ENCODE peak calls at places on chromosomes 7 and 10, in four cellular contexts. M is posterior cingulate gyrus, L is substantia nigra, H is GM03348. P is an unnamed sample.

GRCh38 chr10:131211146-131211545 is 100.4 kb downstream of the TCERG1L start:
- DNase-seq in M (peak), L (no peak), H (no peak), P (no peak)

GRCh38 chr7:28488061-28488791 is 75.9 kb downstream of the CREB5 start:
- DNase-seq in M (no peak), L (no peak), H (no peak), P (no peak)

GRCh38 chr10:35416628-35417625 is 80.6 kb downstream of the CCNY start:
- DNase-seq in M (no peak), L (no peak), H (no peak), P (no peak)

GRCh38 chr7:125563557-125563956 is 633.9 kb upstream of the POT1 start:
- DNase-seq in M (no peak), L (no peak), H (no peak), P (no peak)

GRCh38 chr7:101677421-101678137 is 48.5 kb upstream of the MYL10 start:
- DNase-seq in M (no peak), L (no peak), H (no peak), P (no peak)

GRCh38 chr10:114103286-114103685 is 59.6 kb downstream of the ADRB1 start:
- DNase-seq in M (no peak), L (peak), H (peak), P (peak)

GRCh38 chr10:71396714-71397339 is at the start of gene CDH23:
- DNase-seq in M (no peak), L (peak), H (no peak), P (no peak)

GRCh38 chr10:87850742-87851205 is 12.6 kb downstream of the KLLN start:
- DNase-seq in M (peak), L (peak), H (peak), P (peak)

GRCh38 chr10:101625821-101626412 is 37.8 kb downstream of the DPCD start:
- DNase-seq in M (no peak), L (peak), H (no peak), P (no peak)

GRCh38 chr7:157419030-157419293 is 82.2 kb downstream of the DNAJB6 start:
- DNase-seq in M (no peak), L (no peak), H (no peak), P (no peak)

GRCh38 chr7:104968648-104969047 is 45.4 kb upstream of the KMT2E start:
- DNase-seq in M (no peak), L (no peak), H (no peak), P (no peak)

GRCh38 chr10:70634011-70634410 is 31.5 kb upstream of the PRF1 start:
- DNase-seq in M (no peak), L (no peak), H (no peak), P (no peak)

GRCh38 chr10:133094286-133094685 is 6.6 kb downstream of the ADGRA1 start:
- DNase-seq in M (no peak), L (no peak), H (no peak), P (no peak)

GRCh38 chr7:22270371-22270770 is 86.6 kb downstream of the RAPGEF5 start:
- DNase-seq in M (no peak), L (no peak), H (no peak), P (no peak)

GRCh38 chr7:78649976-78650375 is 803.5 kb downstream of the MAGI2 start:
- DNase-seq in M (no peak), L (no peak), H (no peak), P (no peak)

GRCh38 chr10:44922021-44922420 is 10.9 kb downstream of the TMEM72 start:
- DNase-seq in M (no peak), L (no peak), H (no peak), P (no peak)

GRCh38 chr10:43868952-43869351 is 220.3 kb upstream of the ZNF32 start:
- DNase-seq in M (no peak), L (no peak), H (no peak), P (no peak)

GRCh38 chr7:78530351-78530750 is 731.8 kb downstream of the PHTF2 start:
- DNase-seq in M (no peak), L (no peak), H (peak), P (peak)

GRCh38 chr10:44960098-44960480 is 487 bp downstream of the RASSF4 start:
- DNase-seq in M (peak), L (no peak), H (no peak), P (no peak)

GRCh38 chr7:121016976-121017375 is 28.5 kb downstream of the CPED1 start:
- DNase-seq in M (no peak), L (no peak), H (no peak), P (peak)

GRCh38 chr10:127948791-127949190 is 41.9 kb downstream of the PTPRE start:
- DNase-seq in M (no peak), L (no peak), H (no peak), P (no peak)

GRCh38 chr7:127504715-127505114 is 80.7 kb downstream of the GCC1 start:
- DNase-seq in M (no peak), L (no peak), H (peak), P (no peak)

GRCh38 chr7:73850781-73851207 is 8.5 kb upstream of the METTL27 start:
- DNase-seq in M (no peak), L (no peak), H (peak), P (peak)

P was measured in HFFc6.